ENCODE peak calls at places on chromosome 13, in four cellular contexts. P is pancreas, O is tibial nerve, R is gastrocnemius medialis. H is an unnamed sample. For H3K4me1, the result is how much of the 10 kb centered on the place peaks cover.

GRCh38 chr13:45276887-45277286 is 64.1 kb downstream of the TPT1 start:
- DNase-seq in P (no peak), R (no peak), O (no peak), H (no peak)

GRCh38 chr13:36724141-36724540 is 50.3 kb downstream of the SERTM1 start:
- DNase-seq in O (no peak), R (no peak), P (no peak), H (no peak)

GRCh38 chr13:46992383-46992952 is 95.6 kb upstream of the HTR2A start:
- DNase-seq in R (no peak), O (no peak), P (no peak), H (no peak)

GRCh38 chr13:27189192-27189591 is 17.6 kb upstream of the USP12 start:
- DNase-seq in O (no peak), R (no peak), P (no peak), H (no peak)

GRCh38 chr13:98386632-98387031 is 190.3 kb downstream of the STK24 start:
- DNase-seq in O (no peak), P (no peak), R (no peak), H (no peak)

GRCh38 chr13:32140109-32140508 is 108.5 kb downstream of the FRY start:
- DNase-seq in R (no peak), O (no peak), P (no peak), H (no peak)

GRCh38 chr13:75838366-75839017 is 202.4 kb downstream of the LMO7 start:
- DNase-seq in O (no peak), R (no peak), P (no peak), H (no peak)

GRCh38 chr13:26601669-26602068 is 44.2 kb downstream of the WASF3 start:
- DNase-seq in R (no peak), P (no peak), O (no peak), H (no peak)

GRCh38 chr13:43268632-43269031 is 245.2 kb downstream of the DNAJC15 start:
- DNase-seq in O (no peak), P (no peak), R (no peak), H (no peak)

GRCh38 chr13:43266953-43267615 is 243.7 kb downstream of the DNAJC15 start:
- DNase-seq in P (no peak), O (no peak), R (no peak), H (no peak)

GRCh38 chr13:43267916-43268315 is 244.5 kb downstream of the DNAJC15 start:
- DNase-seq in R (no peak), O (no peak), P (no peak), H (no peak)

GRCh38 chr13:43270043-43270830 is 246.9 kb downstream of the DNAJC15 start:
- DNase-seq in R (no peak), P (no peak), O (no peak), H (no peak)

DNA sequence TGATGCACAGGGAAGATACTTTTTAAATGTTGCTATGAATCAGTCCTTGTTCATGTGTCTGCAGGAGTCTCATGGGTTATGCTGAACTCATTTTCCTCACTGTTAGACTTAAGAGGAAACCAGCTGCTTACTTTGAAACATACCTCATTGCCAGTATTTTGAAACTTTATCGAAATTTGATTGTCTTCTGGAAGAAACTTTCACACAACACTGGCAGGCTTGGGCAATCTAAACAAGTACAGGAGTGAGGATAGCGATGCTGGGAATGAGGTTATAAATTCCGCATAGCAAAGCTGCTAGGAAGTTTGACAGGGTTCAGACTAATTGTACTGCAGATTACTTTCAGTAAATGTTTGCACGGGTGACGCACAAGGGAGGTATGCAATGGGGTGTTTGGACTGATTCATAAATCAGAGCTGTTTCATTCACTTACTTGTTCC is 245.7 kb downstream of the DNAJC15 start:
- DNase-seq in O (no peak), R (no peak), P (peak), H (no peak)
- H3K4me3 ChIP-seq in O (no peak), R (no peak), P (no peak), H (peak)

GRCh38 chr13:59178344-59178743 is 985.4 kb downstream of the DIAPH3 start:
- DNase-seq in O (no peak), P (no peak), R (no peak), H (no peak)
- TF ChIP-seq CTCF in O (no peak), P (no peak), R (no peak), H (no peak)

GRCh38 chr13:114053026-114053425 is 79.2 kb upstream of the C13orf46 start:
- DNase-seq in P (no peak), O (no peak), R (no peak), H (no peak)
- H3K4me1 ChIP-seq in P (under half), O (under half), R (under half), H (under half)

GRCh38 chr13:24251525-24251924 is 57.9 kb upstream of the C1QTNF9 start:
- DNase-seq in R (no peak), P (no peak), O (no peak), H (no peak)
- H3K4me3 ChIP-seq in R (no peak), P (no peak), O (peak), H (peak)

DNA sequence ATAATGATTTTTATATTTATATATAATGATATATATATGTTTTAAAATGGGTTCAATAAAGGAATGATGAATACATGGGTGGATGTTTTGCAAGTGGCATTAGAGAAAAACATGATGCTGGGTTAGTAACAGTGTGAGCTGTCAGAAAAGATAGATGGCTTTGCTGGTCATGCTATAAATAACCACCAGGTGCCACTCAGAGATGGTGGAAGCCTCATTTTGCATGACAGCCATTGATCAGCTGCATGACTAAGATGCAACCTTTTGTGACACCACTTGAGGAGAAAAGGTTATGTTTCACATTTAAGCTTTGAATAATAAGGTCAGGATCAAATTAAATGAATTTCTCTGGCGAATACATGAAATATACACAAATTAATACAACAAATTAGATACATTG is 737.7 kb downstream of the PCDH9 start:
- DNase-seq in R (no peak), P (no peak), O (no peak), H (no peak)
- TF ChIP-seq CTCF in R (no peak), P (no peak), O (no peak), H (no peak)

DNA sequence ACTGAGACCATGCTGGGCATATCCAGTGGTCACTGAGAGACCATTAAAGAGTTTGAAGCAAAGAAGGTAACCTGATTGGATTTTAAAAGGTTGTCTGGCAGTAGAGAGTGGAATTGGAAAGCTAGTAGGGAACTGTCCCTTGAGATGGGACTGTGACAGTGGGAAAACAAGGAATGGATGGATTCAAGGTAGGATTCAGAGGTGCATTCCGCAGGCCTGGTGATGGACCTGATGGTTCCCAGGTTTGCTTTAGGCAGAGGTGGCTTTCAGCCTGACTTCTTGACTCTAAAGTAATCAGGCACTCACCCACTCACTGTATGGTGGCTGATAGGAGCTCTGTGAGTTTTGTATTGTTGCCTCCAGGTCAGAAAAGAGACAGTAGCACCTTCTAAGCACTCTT is 73.0 kb downstream of the DHRS12 start:
- DNase-seq in R (no peak), P (no peak), O (no peak), H (no peak)
- H3K4me1 ChIP-seq in R (under half), P (under half), O (under half), H (under half)

H was measured in thoracic aorta.